ENCODE peak calls at places on chromosomes 13 and 19, in six cellular contexts. One of them, this sample, is unnamed.
A peak's percentile ranks its signal among the peaks of the same experiment; 100 is the strongest.

GRCh38 chr13:111395511-111396393 is 75.3 kb downstream of the TEX29 start:
- DNase-seq in A549: no peak
- DNase-seq in GM12878: no peak
- DNase-seq in IMR-90: no peak
- DNase-seq in K562: no peak
- DNase-seq in HCT116: no peak
- DNase-seq in this sample: no peak

GRCh38 chr13:90783273-90783672 is 564.2 kb upstream of the MIR17HG start:
- DNase-seq in GM12878: no peak
- DNase-seq in A549: no peak
- DNase-seq in K562: no peak
- DNase-seq in HCT116: no peak
- DNase-seq in IMR-90: no peak
- DNase-seq in this sample: no peak

GRCh38 chr13:74687452-74688180 is 553.4 kb upstream of the KLF12 start:
- DNase-seq in IMR-90: no peak
- DNase-seq in GM12878: no peak
- DNase-seq in A549: no peak
- DNase-seq in HCT116: no peak
- DNase-seq in K562: no peak
- DNase-seq in this sample: no peak

GRCh38 chr19:8481191-8481590 is 21.2 kb downstream of the PRAM1 start:
- DNase-seq in IMR-90: no peak
- DNase-seq in HCT116: no peak
- DNase-seq in K562: no peak
- DNase-seq in A549: no peak
- DNase-seq in GM12878: no peak
- DNase-seq in this sample: no peak

GRCh38 chr13:49560270-49561063 is 24.9 kb downstream of the RCBTB1 start:
- DNase-seq in K562: peak; percentile 8
- DNase-seq in IMR-90: peak; percentile 79
- DNase-seq in A549: peak; percentile 29
- DNase-seq in HCT116: no peak
- DNase-seq in GM12878: no peak
- DNase-seq in this sample: no peak

GRCh38 chr13:20297181-20297580 is 65.1 kb upstream of the GJB6 start:
- DNase-seq in GM12878: no peak
- DNase-seq in IMR-90: no peak
- DNase-seq in A549: no peak
- DNase-seq in HCT116: no peak
- DNase-seq in K562: no peak
- DNase-seq in this sample: no peak

GRCh38 chr19:31418055-31418454 is 68.8 kb upstream of the TSHZ3 start:
- DNase-seq in GM12878: no peak
- DNase-seq in K562: no peak
- DNase-seq in HCT116: no peak
- DNase-seq in A549: no peak
- DNase-seq in IMR-90: no peak
- DNase-seq in this sample: no peak

GRCh38 chr13:64900039-64900438 is 2330.1 kb downstream of the PCDH9 start:
- DNase-seq in A549: no peak
- DNase-seq in K562: no peak
- DNase-seq in GM12878: no peak
- DNase-seq in IMR-90: no peak
- DNase-seq in HCT116: no peak
- DNase-seq in this sample: no peak

GRCh38 chr19:33239223-33239975 is 13.7 kb upstream of the SLC7A10 start:
- DNase-seq in K562: no peak
- DNase-seq in GM12878: no peak
- DNase-seq in A549: no peak
- DNase-seq in HCT116: no peak
- DNase-seq in IMR-90: no peak
- DNase-seq in this sample: no peak

GRCh38 chr13:42497798-42498197 is 76.2 kb upstream of the TNFSF11 start:
- DNase-seq in A549: no peak
- DNase-seq in IMR-90: peak; percentile 40
- DNase-seq in HCT116: no peak
- DNase-seq in GM12878: peak; percentile 88
- DNase-seq in K562: no peak
- DNase-seq in this sample: no peak

GRCh38 chr13:113905018-113905417 is 41.1 kb upstream of the GAS6 start:
- DNase-seq in IMR-90: no peak
- DNase-seq in K562: no peak
- DNase-seq in GM12878: no peak
- DNase-seq in HCT116: no peak
- DNase-seq in A549: no peak
- DNase-seq in this sample: no peak

GRCh38 chr13:100859861-100860260 is 185.3 kb upstream of the TMTC4 start:
- DNase-seq in HCT116: no peak
- DNase-seq in GM12878: no peak
- DNase-seq in K562: no peak
- DNase-seq in IMR-90: no peak
- DNase-seq in A549: no peak
- DNase-seq in this sample: no peak

GRCh38 chr13:100855151-100855550 is 180.6 kb upstream of the TMTC4 start:
- DNase-seq in GM12878: no peak
- DNase-seq in K562: no peak
- DNase-seq in IMR-90: no peak
- DNase-seq in A549: no peak
- DNase-seq in HCT116: no peak
- DNase-seq in this sample: no peak

DNA sequence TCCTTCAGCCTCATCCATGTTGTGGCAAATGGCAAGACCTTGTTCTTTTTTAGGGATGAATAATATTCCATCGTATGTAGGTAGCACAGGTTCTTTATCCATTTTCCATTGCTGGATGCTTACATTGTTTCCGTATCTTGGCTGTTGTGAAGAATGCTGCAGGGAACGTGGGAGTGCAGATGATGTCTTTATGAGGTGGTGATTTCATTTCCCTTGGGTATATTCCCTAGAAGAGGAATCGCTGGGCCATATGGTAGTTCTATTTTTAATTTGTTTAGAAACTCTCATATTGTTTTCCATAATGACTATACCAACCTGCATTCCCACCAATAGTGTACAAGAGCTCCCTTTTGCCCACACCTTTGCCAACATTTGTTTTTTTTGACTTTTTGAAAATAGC is 186.3 kb upstream of the TMTC4 start:
- DNase-seq in K562: no peak
- DNase-seq in A549: no peak
- DNase-seq in HCT116: no peak
- DNase-seq in IMR-90: peak; percentile 10
- DNase-seq in GM12878: no peak
- DNase-seq in this sample: no peak
- TF ChIP-seq CEBPB in K562: no peak
- TF ChIP-seq CEBPB in A549: no peak
- TF ChIP-seq CEBPB in HCT116: no peak
- TF ChIP-seq CEBPB in IMR-90: no peak
- TF ChIP-seq CEBPB in GM12878: no peak
- TF ChIP-seq CEBPB in this sample: no peak

DNA sequence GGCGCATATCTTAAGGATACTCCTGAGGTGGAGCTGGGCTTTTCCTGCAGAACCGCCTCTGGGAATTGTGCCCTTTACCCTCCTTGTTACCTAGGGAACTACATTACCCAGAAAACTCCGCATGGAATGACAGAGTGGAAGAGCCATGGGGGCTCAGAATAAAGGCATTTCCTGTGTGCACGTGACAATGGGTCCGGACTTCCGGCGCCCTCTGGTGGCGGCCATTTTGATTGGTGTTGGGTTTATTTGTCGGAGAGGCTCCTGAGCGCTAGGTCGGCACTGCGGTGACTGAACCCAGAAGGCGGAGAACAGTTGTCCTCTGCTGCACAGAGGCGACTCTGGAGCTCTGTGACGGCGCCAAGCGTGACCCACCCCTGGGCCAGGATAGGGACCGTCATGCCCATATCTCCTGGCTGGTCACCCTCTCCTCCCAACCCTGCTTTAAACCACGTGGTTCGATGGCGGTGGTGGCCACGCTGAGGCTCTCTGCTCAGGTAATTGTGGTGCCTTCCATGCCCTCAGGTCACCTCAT is at the start of gene ZNF587B:
- DNase-seq in A549: peak; percentile 45
- DNase-seq in GM12878: no peak
- DNase-seq in HCT116: peak; percentile 36
- DNase-seq in IMR-90: peak; percentile 74
- DNase-seq in K562: peak; percentile 61
- DNase-seq in this sample: peak; percentile 77
- TF ChIP-seq POLR2A in A549: no peak
- TF ChIP-seq POLR2A in GM12878: no peak
- TF ChIP-seq POLR2A in HCT116: no peak
- TF ChIP-seq POLR2A in IMR-90: no peak
- TF ChIP-seq POLR2A in K562: no peak
- TF ChIP-seq POLR2A in this sample: peak; percentile 95

DNA sequence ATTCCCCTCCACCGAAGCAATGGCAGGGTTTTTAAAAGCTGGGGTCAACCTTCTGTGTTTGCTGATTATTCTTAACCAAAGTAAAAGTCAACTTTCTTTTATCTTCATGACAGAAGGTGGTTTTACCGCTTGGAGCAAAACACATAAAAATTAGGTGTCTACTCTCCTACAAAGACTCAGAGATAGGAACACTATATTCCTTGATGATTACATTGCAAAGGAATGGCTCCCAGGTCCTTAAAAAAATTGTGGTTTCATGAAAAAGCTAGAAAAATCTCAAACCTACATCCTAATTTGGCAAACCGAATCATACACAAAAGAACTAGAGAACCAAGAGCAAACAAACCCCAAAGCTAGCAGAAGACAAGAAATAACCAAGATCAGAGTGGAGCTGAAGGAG is 760.4 kb upstream of the PCDH20 start:
- DNase-seq in GM12878: no peak
- DNase-seq in A549: no peak
- DNase-seq in IMR-90: no peak
- DNase-seq in K562: no peak
- DNase-seq in HCT116: no peak
- DNase-seq in this sample: no peak
- TF ChIP-seq CEBPB in GM12878: no peak
- TF ChIP-seq CEBPB in A549: no peak
- TF ChIP-seq CEBPB in IMR-90: no peak
- TF ChIP-seq CEBPB in K562: no peak
- TF ChIP-seq CEBPB in HCT116: no peak
- TF ChIP-seq CEBPB in this sample: no peak

GRCh38 chr19:41902594-41902993 is 19.6 kb downstream of the ARHGEF1 start:
- DNase-seq in GM12878: no peak
- DNase-seq in HCT116: no peak
- DNase-seq in IMR-90: no peak
- DNase-seq in K562: no peak
- DNase-seq in A549: no peak
- DNase-seq in this sample: no peak

GRCh38 chr19:41903161-41903953 is 20.4 kb downstream of the ARHGEF1 start:
- DNase-seq in A549: no peak
- DNase-seq in K562: no peak
- DNase-seq in GM12878: no peak
- DNase-seq in HCT116: no peak
- DNase-seq in IMR-90: no peak
- DNase-seq in this sample: no peak

GRCh38 chr19:41898235-41898634 is 15.3 kb downstream of the ARHGEF1 start:
- DNase-seq in A549: no peak
- DNase-seq in HCT116: no peak
- DNase-seq in IMR-90: no peak
- DNase-seq in GM12878: no peak
- DNase-seq in K562: no peak
- DNase-seq in this sample: no peak

GRCh38 chr19:41904118-41904870 is 21.3 kb downstream of the ARHGEF1 start:
- DNase-seq in A549: peak; percentile 94
- DNase-seq in HCT116: no peak
- DNase-seq in GM12878: no peak
- DNase-seq in K562: no peak
- DNase-seq in IMR-90: no peak
- DNase-seq in this sample: no peak

DNA sequence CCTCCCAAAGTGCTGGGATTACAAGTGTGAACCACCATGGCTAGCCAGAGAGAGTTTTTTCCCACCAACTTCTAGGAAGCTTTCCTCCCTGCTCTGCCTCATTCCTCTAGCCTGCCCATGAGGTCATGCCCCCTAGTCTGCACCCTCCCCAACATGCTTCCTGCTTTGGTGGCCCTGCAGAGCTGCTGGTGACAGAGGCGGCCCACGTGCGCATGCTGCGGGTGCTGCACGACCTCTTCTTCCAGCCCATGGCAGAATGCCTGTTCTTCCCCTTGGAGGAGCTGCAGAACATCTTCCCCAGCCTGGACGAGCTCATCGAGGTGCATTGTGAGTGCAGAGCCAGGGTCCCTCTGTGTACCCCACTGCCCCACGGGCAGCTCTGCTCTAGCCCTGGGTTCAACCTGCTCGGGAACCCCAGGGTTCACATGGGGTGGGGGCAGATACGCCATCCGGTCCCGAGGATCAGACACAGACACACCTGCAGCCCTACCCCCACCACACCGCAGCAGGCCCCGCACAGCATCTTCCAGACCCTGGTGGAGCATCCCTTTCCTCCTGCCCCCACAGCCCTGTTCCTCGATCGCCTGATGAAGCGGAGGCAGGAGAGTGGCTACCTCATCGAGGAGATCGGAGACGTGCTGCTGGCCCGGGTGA is 18.9 kb downstream of the ARHGEF1 start:
- DNase-seq in A549: no peak
- DNase-seq in GM12878: no peak
- DNase-seq in IMR-90: no peak
- DNase-seq in HCT116: no peak
- DNase-seq in K562: no peak
- DNase-seq in this sample: no peak
- TF ChIP-seq POLR2A in A549: no peak
- TF ChIP-seq POLR2A in GM12878: no peak
- TF ChIP-seq POLR2A in IMR-90: no peak
- TF ChIP-seq POLR2A in HCT116: no peak
- TF ChIP-seq POLR2A in K562: no peak
- TF ChIP-seq POLR2A in this sample: no peak

GRCh38 chr19:38034153-38034835 is 127.3 kb downstream of the SIPA1L3 start:
- DNase-seq in A549: no peak
- DNase-seq in IMR-90: peak; percentile 62
- DNase-seq in K562: no peak
- DNase-seq in HCT116: no peak
- DNase-seq in GM12878: no peak
- DNase-seq in this sample: no peak
- TF ChIP-seq CEBPB in A549: no peak
- TF ChIP-seq CEBPB in IMR-90: no peak
- TF ChIP-seq CEBPB in K562: no peak
- TF ChIP-seq CEBPB in HCT116: no peak
- TF ChIP-seq CEBPB in GM12878: no peak
- TF ChIP-seq CEBPB in this sample: no peak

DNA sequence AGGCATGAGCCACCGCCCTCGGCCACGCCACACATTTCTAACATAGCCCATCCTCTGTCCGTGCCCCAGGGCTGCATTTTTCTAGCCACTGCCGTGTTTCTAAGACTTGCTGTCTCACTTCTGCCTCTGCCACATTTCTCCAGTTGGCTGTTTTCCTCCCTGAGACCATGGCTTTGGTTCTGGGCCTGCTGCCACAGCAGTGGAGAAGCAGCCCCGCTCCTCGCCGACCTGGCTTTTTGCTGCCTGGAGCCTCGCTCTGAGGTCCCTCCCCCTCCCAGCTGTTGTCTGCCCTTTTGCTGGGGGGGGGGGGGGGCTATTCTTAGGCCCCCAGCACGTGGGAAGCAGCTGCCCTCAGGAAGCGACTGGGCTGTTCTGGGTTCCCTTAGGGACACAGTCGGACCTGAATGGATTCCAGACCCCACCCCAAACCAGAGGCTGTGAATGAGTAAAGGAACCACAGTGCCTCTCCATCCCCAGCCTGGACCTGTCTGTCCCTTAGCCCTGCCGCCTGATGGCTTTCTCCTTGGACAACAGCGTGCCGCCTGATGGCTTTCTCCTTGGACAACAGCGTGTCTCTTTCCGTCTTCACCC is 3.3 kb downstream of the GYS1 start:
- DNase-seq in IMR-90: no peak
- DNase-seq in HCT116: no peak
- DNase-seq in K562: no peak
- DNase-seq in A549: no peak
- DNase-seq in GM12878: no peak
- DNase-seq in this sample: no peak
- TF ChIP-seq POLR2A in IMR-90: no peak
- TF ChIP-seq POLR2A in HCT116: no peak
- TF ChIP-seq POLR2A in K562: no peak
- TF ChIP-seq POLR2A in A549: no peak
- TF ChIP-seq POLR2A in GM12878: no peak
- TF ChIP-seq POLR2A in this sample: no peak

This sample was measured in H1.